ENCODE peak calls at places on chromosome 15, in six cellular contexts. O is right cardiac atrium; S is RKO; Y is thoracic aorta; X is activated naive CD8-positive, alpha-beta T cell treated with anti-CD3 and anti-CD28 coated beads for 36 hours; U is NCI-H1092. L is an unnamed sample.

GRCh38 chr15:67967871-67968423 is 86.2 kb upstream of the PIAS1 start:
- DNase-seq in U (peak), S (no peak), O (peak), X (peak), Y (peak), L (peak)

GRCh38 chr15:70271422-70272088 is 173.8 kb upstream of the TLE3 start:
- DNase-seq in O (no peak), U (no peak), S (peak), Y (peak), X (no peak), L (no peak)

GRCh38 chr15:89346516-89346915 is 11.9 kb upstream of the POLG start:
- DNase-seq in X (no peak), O (no peak), U (no peak), Y (no peak), S (no peak), L (no peak)

GRCh38 chr15:63077952-63078351 is 35.4 kb downstream of the TPM1 start:
- DNase-seq in S (no peak), X (no peak), Y (no peak), O (no peak), U (no peak), L (no peak)

GRCh38 chr15:40344631-40345120 is 3.9 kb upstream of the CCDC9B start:
- DNase-seq in S (peak), O (peak), U (no peak), Y (no peak), X (peak), L (peak)

GRCh38 chr15:47384316-47384715 is 333.0 kb upstream of the SEMA6D start:
- DNase-seq in X (no peak), O (peak), U (no peak), Y (no peak), S (peak), L (no peak)

GRCh38 chr15:61828008-61828407 is 232.2 kb downstream of the VPS13C start:
- DNase-seq in U (no peak), S (no peak), O (no peak), X (no peak), Y (no peak), L (no peak)

GRCh38 chr15:89714775-89715174 is 24.2 kb downstream of the WDR93 start:
- DNase-seq in S (no peak), Y (no peak), O (no peak), U (no peak), X (no peak), L (no peak)

GRCh38 chr15:65054333-65055200 is 9.4 kb downstream of the SLC51B start:
- DNase-seq in Y (no peak), U (peak), O (peak), X (peak), S (peak), L (peak)

GRCh38 chr15:51112078-51112477 is 17.4 kb upstream of the TNFAIP8L3 start:
- DNase-seq in S (no peak), Y (no peak), X (no peak), U (no peak), O (no peak), L (no peak)

GRCh38 chr15:95674031-95674430 is 656.5 kb upstream of the NR2F2 start:
- DNase-seq in O (no peak), S (no peak), U (no peak), Y (no peak), X (no peak), L (no peak)

GRCh38 chr15:80844011-80844732 is 65.0 kb downstream of the CEMIP start:
- DNase-seq in S (no peak), X (no peak), O (no peak), Y (no peak), U (no peak), L (no peak)

GRCh38 chr15:66802087-66803001 is 100.3 kb downstream of the SMAD6 start:
- DNase-seq in S (no peak), Y (no peak), U (no peak), O (no peak), X (no peak), L (no peak)

GRCh38 chr15:67510597-67511225 is 10.2 kb upstream of the C15orf61 start:
- DNase-seq in X (no peak), U (no peak), O (no peak), Y (no peak), S (no peak), L (no peak)

GRCh38 chr15:24729760-24730159 is 54.2 kb downstream of the NPAP1 start:
- DNase-seq in S (no peak), U (no peak), Y (no peak), X (no peak), O (no peak), L (no peak)

GRCh38 chr15:94769089-94769488 is 537.7 kb downstream of the MCTP2 start:
- DNase-seq in O (no peak), S (no peak), Y (no peak), X (no peak), U (no peak), L (no peak)

GRCh38 chr15:74208496-74208895 is 5.9 kb upstream of the STRA6 start:
- DNase-seq in O (no peak), U (no peak), S (no peak), X (no peak), Y (no peak), L (no peak)

GRCh38 chr15:77826006-77826695 is 193.4 kb upstream of the LINGO1 start:
- DNase-seq in X (no peak), Y (no peak), O (peak), U (no peak), S (no peak), L (no peak)

GRCh38 chr15:31516874-31517273 is 190.2 kb downstream of the KLF13 start:
- DNase-seq in O (no peak), X (no peak), Y (no peak), U (no peak), S (no peak), L (no peak)

GRCh38 chr15:69979783-69980182 is 117.9 kb downstream of the TLE3 start:
- DNase-seq in U (no peak), Y (no peak), X (no peak), S (no peak), O (no peak), L (no peak)

GRCh38 chr15:82043726-82044372 is 2.0 kb downstream of the MEX3B start:
- DNase-seq in U (no peak), Y (no peak), O (peak), S (no peak), X (no peak), L (no peak)

GRCh38 chr15:50084932-50085331 is 34.1 kb downstream of the ATP8B4 start:
- DNase-seq in O (no peak), X (no peak), U (no peak), Y (no peak), S (no peak), L (no peak)

GRCh38 chr15:71807691-71808091 is 2.7 kb upstream of the NR2E3 start:
- DNase-seq in O (no peak), U (no peak), Y (no peak), X (no peak), S (no peak), L (no peak)

GRCh38 chr15:82043130-82043673 is 2.6 kb downstream of the MEX3B start:
- DNase-seq in S (no peak), U (no peak), Y (no peak), X (no peak), O (peak), L (no peak)

GRCh38 chr15:73985101-73985873 is 6.8 kb downstream of the STOML1 start:
- DNase-seq in O (no peak), S (no peak), Y (no peak), X (no peak), U (no peak), L (no peak)

GRCh38 chr15:53328341-53328740 is 431.1 kb downstream of the WDR72 start:
- DNase-seq in O (no peak), S (peak), Y (no peak), X (no peak), U (no peak), L (no peak)

GRCh38 chr15:80691575-80691974 is 3.5 kb upstream of the ABHD17C start:
- DNase-seq in O (no peak), X (no peak), Y (no peak), S (no peak), U (no peak), L (no peak)

GRCh38 chr15:68489426-68489825 is 57.5 kb upstream of the ITGA11 start:
- DNase-seq in X (no peak), S (no peak), Y (no peak), U (no peak), O (no peak), L (no peak)

GRCh38 chr15:59166156-59166555 is 40.5 kb upstream of the LDHAL6B start:
- DNase-seq in O (no peak), Y (no peak), X (no peak), S (no peak), U (no peak), L (no peak)

L was measured in activated CD8-positive, alpha-beta T cell treated with anti-CD3 and anti-CD28 coated beads for 36 hours.